ENCODE peak calls at places on chromosomes 3 and 15, in five cellular contexts. W is neural progenitor cell, L is adrenal gland, A is A673, O is heart right ventricle. S is an unnamed sample. For H3K4me1, the result is how much of the 10 kb centered on the place peaks cover.

GRCh38 chr3:88141458-88142083 is 8.2 kb upstream of the C3orf38 start:
- DNase-seq in W (no peak), L (no peak), A (peak), O (no peak), S (no peak)

GRCh38 chr3:141170678-141171295 is 60.8 kb upstream of the PXYLP1 start:
- DNase-seq in W (no peak), L (no peak), A (no peak), O (no peak), S (no peak)

GRCh38 chr15:59278120-59278519 is 71.5 kb downstream of the LDHAL6B start:
- DNase-seq in W (no peak), L (no peak), A (no peak), O (no peak), S (no peak)

GRCh38 chr3:90015688-90016356 is 908.4 kb downstream of the EPHA3 start:
- DNase-seq in W (peak), L (no peak), A (peak), O (peak), S (peak)

GRCh38 chr15:45402955-45403892 is 24.9 kb upstream of the GATM start:
- DNase-seq in W (peak), L (peak), A (peak), O (peak), S (peak)

GRCh38 chr3:24838533-24838932 is 343.9 kb upstream of the THRB start:
- DNase-seq in W (no peak), L (no peak), A (no peak), O (no peak), S (no peak)

GRCh38 chr3:143951351-143951971 is 20.2 kb upstream of the DIPK2A start:
- DNase-seq in W (peak), L (peak), A (peak), O (no peak), S (peak)

GRCh38 chr3:160331127-160331937 is 67.7 kb downstream of the IFT80 start:
- DNase-seq in W (no peak), L (no peak), A (no peak), O (no peak), S (no peak)

GRCh38 chr3:178480274-178480673 is 56.0 kb upstream of the KCNMB2 start:
- DNase-seq in W (no peak), L (no peak), A (no peak), O (no peak), S (no peak)

GRCh38 chr3:119619094-119619493 is 21.4 kb downstream of the PLA1A start:
- DNase-seq in W (no peak), L (no peak), A (no peak), O (no peak), S (no peak)

GRCh38 chr3:60636846-60637245 is 614.4 kb downstream of the FHIT start:
- DNase-seq in W (peak), L (no peak), A (no peak), O (no peak), S (peak)

GRCh38 chr3:84724877-84725276 is 233.9 kb upstream of the CADM2 start:
- DNase-seq in W (no peak), L (no peak), A (peak), O (no peak), S (no peak)

GRCh38 chr3:5301671-5302297 is 114.3 kb downstream of the EDEM1 start:
- DNase-seq in W (no peak), L (no peak), A (no peak), O (peak), S (no peak)

GRCh38 chr15:90213818-90214204 is 12.7 kb downstream of the SEMA4B start:
- DNase-seq in W (no peak), L (no peak), A (no peak), O (no peak), S (no peak)
- H3K4me1 ChIP-seq in W (under half), L (under half), A (under half), O (under half), S (under half)

DNA sequence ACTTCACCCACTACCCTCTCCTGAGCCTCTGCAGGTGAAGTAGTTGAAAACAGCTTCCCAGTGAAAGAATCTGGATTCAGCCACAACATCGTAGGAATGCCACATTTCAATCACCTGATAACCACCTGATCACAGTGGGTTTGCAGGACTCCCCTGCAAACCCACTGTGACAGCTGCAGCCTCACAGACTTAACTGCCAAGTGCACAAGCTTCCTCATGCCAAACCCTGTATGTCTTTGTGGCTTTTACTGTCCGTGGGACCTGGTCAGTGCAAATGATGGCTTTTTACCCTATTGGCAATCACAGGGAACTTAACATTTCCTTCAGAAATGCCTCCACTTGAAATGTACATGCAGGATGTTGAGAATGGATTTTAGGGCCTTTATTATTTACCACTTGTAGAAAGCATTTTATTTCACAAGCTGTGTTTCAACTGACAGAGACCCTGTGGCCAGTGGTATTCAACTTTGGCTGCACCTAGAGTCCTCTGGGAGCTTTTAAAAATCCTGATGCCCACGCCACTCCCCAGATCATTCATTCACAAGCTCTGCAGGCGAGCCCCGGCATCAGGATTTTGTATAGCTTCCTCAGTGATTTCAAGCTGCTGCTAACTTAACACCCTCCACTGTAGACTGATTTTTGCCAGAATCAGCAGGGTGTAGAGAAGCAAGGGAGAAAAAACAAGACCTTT is 49.1 kb downstream of the OXNAD1 start:
- DNase-seq in W (no peak), L (no peak), A (no peak), O (no peak), S (no peak)
- H3K4me1 ChIP-seq in W (under half), L (under half), A (under half), O (under half), S (under half)

GRCh38 chr15:99477745-99478525 is 87.8 kb upstream of the MEF2A start:
- DNase-seq in W (no peak), L (no peak), A (no peak), O (no peak), S (no peak)
- H3K4me1 ChIP-seq in W (under half), L (under half), A (under half), O (half or more), S (under half)

DNA sequence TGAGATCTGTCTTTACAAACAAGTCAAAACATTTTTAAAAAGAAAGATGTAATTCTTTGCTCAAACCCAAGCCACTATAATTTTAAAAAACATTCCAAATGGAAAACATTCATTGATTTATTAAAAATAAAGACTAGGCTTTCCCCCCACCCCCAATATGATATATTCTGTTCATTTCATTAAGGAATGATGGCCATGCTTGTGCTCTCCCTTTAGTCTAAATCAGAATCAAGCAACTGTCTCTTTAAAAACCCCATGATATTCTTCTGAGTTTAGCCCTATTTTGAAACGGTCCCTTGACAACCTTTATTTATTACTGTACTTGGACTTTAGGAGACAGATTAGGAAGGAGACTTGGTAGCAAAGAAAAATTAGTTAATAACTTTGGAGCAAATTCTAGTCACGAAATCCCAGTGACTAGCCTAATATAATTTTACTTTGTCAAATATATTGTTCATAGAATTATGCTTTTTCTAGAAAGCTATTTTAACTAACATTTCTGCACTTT is 38.4 kb downstream of the TSC22D2 start:
- DNase-seq in W (no peak), L (no peak), A (no peak), O (no peak), S (no peak)
- H3K4me1 ChIP-seq in W (under half), L (under half), A (under half), O (half or more), S (under half)

GRCh38 chr15:31328425-31328998 is 1.9 kb downstream of the KLF13 start:
- DNase-seq in W (no peak), L (peak), A (no peak), O (no peak), S (no peak)
- H3K4me1 ChIP-seq in W (under half), L (under half), A (under half), O (half or more), S (under half)

GRCh38 chr3:13192471-13193213 is 119.4 kb upstream of the IQSEC1 start:
- DNase-seq in W (peak), L (peak), A (no peak), O (no peak), S (peak)

GRCh38 chr3:13195374-13195773 is 122.1 kb upstream of the IQSEC1 start:
- DNase-seq in W (no peak), L (no peak), A (no peak), O (no peak), S (no peak)

GRCh38 chr3:13191016-13191415 is 117.8 kb upstream of the IQSEC1 start:
- DNase-seq in W (no peak), L (no peak), A (no peak), O (no peak), S (no peak)

GRCh38 chr3:13194285-13195209 is 121.3 kb upstream of the IQSEC1 start:
- DNase-seq in W (no peak), L (no peak), A (no peak), O (no peak), S (no peak)

GRCh38 chr3:13193320-13194284 is 120.4 kb upstream of the IQSEC1 start:
- DNase-seq in W (peak), L (no peak), A (no peak), O (no peak), S (no peak)
- H3K4me1 ChIP-seq in W (under half), L (under half), A (under half), O (under half), S (under half)